ENCODE peak calls at places on chromosomes 12 and 14, in nine cellular contexts. O is AG08395, C is Calu3, H is COR-L47, X is lower leg skin, V is psoas muscle, W is osteocyte, B is NCI-H345, M is GM23248. S is an unnamed sample.

GRCh38 chr12:89665556-89665955 is 43.1 kb downstream of the ATP2B1 start:
- DNase-seq in C (no peak), B (no peak), O (no peak), X (no peak), W (no peak), M (no peak), V (no peak), H (no peak), S (no peak)

GRCh38 chr14:56817396-56817921 is 7.2 kb upstream of the OTX2 start:
- DNase-seq in C (no peak), O (no peak), X (no peak), H (no peak), V (no peak), W (no peak), B (no peak), M (no peak), S (no peak)

GRCh38 chr14:61420326-61420725 is 98.9 kb downstream of the PRKCH start:
- DNase-seq in C (no peak), V (no peak), M (peak), H (no peak), W (no peak), O (no peak), B (peak), X (no peak), S (no peak)

GRCh38 chr12:94140556-94140955 is 7.8 kb upstream of the PLXNC1 start:
- DNase-seq in H (no peak), B (peak), C (no peak), V (no peak), M (peak), O (no peak), W (no peak), X (no peak), S (no peak)

GRCh38 chr12:49422038-49422575 is 54.8 kb downstream of the SPATS2 start:
- DNase-seq in V (no peak), H (no peak), C (no peak), W (no peak), B (no peak), O (no peak), M (no peak), X (no peak), S (no peak)

GRCh38 chr12:82730832-82731497 is 44.3 kb downstream of the TMTC2 start:
- DNase-seq in V (no peak), C (no peak), W (no peak), B (no peak), X (no peak), M (peak), H (no peak), O (no peak), S (no peak)

GRCh38 chr12:15956010-15956409 is 44.9 kb downstream of the DERA start:
- DNase-seq in M (no peak), O (no peak), H (no peak), V (no peak), C (no peak), B (no peak), W (no peak), X (no peak), S (no peak)

GRCh38 chr14:74647834-74648361 is 35.9 kb upstream of the LTBP2 start:
- DNase-seq in B (peak), X (no peak), C (no peak), W (peak), V (no peak), H (peak), M (peak), O (no peak), S (peak)

GRCh38 chr12:95630496-95630895 is 79.2 kb upstream of the USP44 start:
- DNase-seq in W (no peak), V (no peak), X (no peak), H (no peak), C (no peak), B (no peak), O (no peak), M (no peak), S (no peak)

GRCh38 chr14:52950410-52950897 is 396 bp downstream of the FERMT2 start:
- DNase-seq in B (peak), W (no peak), M (peak), C (peak), X (peak), O (peak), H (no peak), V (peak), S (peak)

S was measured in hypothalamus.